ENCODE peak calls at places on chromosomes 3 and 15, in eight cellular contexts. One of them, this sample, is unnamed.

GRCh38 chr15:37098468-37099320 is 1.7 kb downstream of the MEIS2 start:
- DNase-seq in cardiac muscle cell: no peak
- DNase-seq in CD4-positive, alpha-beta T cell: no peak
- DNase-seq in osteoblast: peak; percentile 93
- DNase-seq in WTC11: no peak
- DNase-seq in fibroblast of villous mesenchyme: peak; percentile 48
- DNase-seq in fibroblast of lung: peak; percentile 55
- DNase-seq in pancreas: peak; percentile 30
- DNase-seq in this sample: peak; percentile 68

GRCh38 chr3:60047426-60048200 is 997.8 kb upstream of the CFAP20DC start:
- DNase-seq in CD4-positive, alpha-beta T cell: no peak
- DNase-seq in osteoblast: no peak
- DNase-seq in fibroblast of lung: no peak
- DNase-seq in cardiac muscle cell: no peak
- DNase-seq in fibroblast of villous mesenchyme: no peak
- DNase-seq in WTC11: no peak
- DNase-seq in pancreas: no peak
- DNase-seq in this sample: no peak

GRCh38 chr3:186931487-186932280 is 1.4 kb downstream of the ST6GAL1 start:
- DNase-seq in cardiac muscle cell: no peak
- DNase-seq in osteoblast: peak; percentile 76
- DNase-seq in CD4-positive, alpha-beta T cell: peak; percentile 46
- DNase-seq in pancreas: peak; percentile 43
- DNase-seq in fibroblast of villous mesenchyme: peak; percentile 27
- DNase-seq in fibroblast of lung: peak; percentile 56
- DNase-seq in WTC11: peak; percentile 57
- DNase-seq in this sample: peak; percentile 47

GRCh38 chr15:57334257-57334656 is 42.0 kb upstream of the CGNL1 start:
- DNase-seq in WTC11: no peak
- DNase-seq in cardiac muscle cell: peak; percentile 56
- DNase-seq in CD4-positive, alpha-beta T cell: no peak
- DNase-seq in fibroblast of lung: peak; percentile 22
- DNase-seq in pancreas: no peak
- DNase-seq in fibroblast of villous mesenchyme: no peak
- DNase-seq in osteoblast: no peak
- DNase-seq in this sample: no peak

GRCh38 chr3:141415959-141416358 is 47.7 kb downstream of the ZBTB38 start:
- DNase-seq in pancreas: no peak
- DNase-seq in cardiac muscle cell: no peak
- DNase-seq in fibroblast of villous mesenchyme: no peak
- DNase-seq in WTC11: no peak
- DNase-seq in osteoblast: no peak
- DNase-seq in fibroblast of lung: no peak
- DNase-seq in CD4-positive, alpha-beta T cell: no peak
- DNase-seq in this sample: no peak

GRCh38 chr3:123672429-123673146 is 87.7 kb upstream of the HACD2 start:
- DNase-seq in cardiac muscle cell: no peak
- DNase-seq in CD4-positive, alpha-beta T cell: no peak
- DNase-seq in pancreas: no peak
- DNase-seq in fibroblast of villous mesenchyme: no peak
- DNase-seq in WTC11: no peak
- DNase-seq in osteoblast: no peak
- DNase-seq in fibroblast of lung: no peak
- DNase-seq in this sample: no peak

GRCh38 chr3:186088335-186088734 is 20.6 kb downstream of the ETV5 start:
- DNase-seq in osteoblast: no peak
- DNase-seq in pancreas: no peak
- DNase-seq in fibroblast of villous mesenchyme: no peak
- DNase-seq in WTC11: no peak
- DNase-seq in CD4-positive, alpha-beta T cell: no peak
- DNase-seq in cardiac muscle cell: no peak
- DNase-seq in fibroblast of lung: no peak
- DNase-seq in this sample: no peak

GRCh38 chr3:172904817-172905479 is 154.4 kb downstream of the ECT2 start:
- DNase-seq in fibroblast of villous mesenchyme: no peak
- DNase-seq in WTC11: no peak
- DNase-seq in cardiac muscle cell: no peak
- DNase-seq in osteoblast: no peak
- DNase-seq in fibroblast of lung: no peak
- DNase-seq in CD4-positive, alpha-beta T cell: no peak
- DNase-seq in pancreas: no peak
- DNase-seq in this sample: peak; percentile 36

GRCh38 chr15:92624401-92624991 is 31.1 kb downstream of the FAM174B start:
- DNase-seq in WTC11: no peak
- DNase-seq in pancreas: peak; percentile 42
- DNase-seq in CD4-positive, alpha-beta T cell: no peak
- DNase-seq in fibroblast of lung: no peak
- DNase-seq in fibroblast of villous mesenchyme: peak; percentile 51
- DNase-seq in cardiac muscle cell: peak; percentile 46
- DNase-seq in osteoblast: no peak
- DNase-seq in this sample: peak; percentile 40

GRCh38 chr3:119240101-119240581 is 537 bp downstream of the B4GALT4 start:
- DNase-seq in fibroblast of lung: no peak
- DNase-seq in WTC11: peak; percentile 45
- DNase-seq in osteoblast: no peak
- DNase-seq in CD4-positive, alpha-beta T cell: no peak
- DNase-seq in cardiac muscle cell: peak; percentile 18
- DNase-seq in fibroblast of villous mesenchyme: peak; percentile 35
- DNase-seq in pancreas: no peak
- DNase-seq in this sample: no peak

GRCh38 chr3:25449857-25450256 is 21.8 kb downstream of the RARB start:
- DNase-seq in fibroblast of villous mesenchyme: no peak
- DNase-seq in pancreas: no peak
- DNase-seq in osteoblast: no peak
- DNase-seq in fibroblast of lung: no peak
- DNase-seq in CD4-positive, alpha-beta T cell: no peak
- DNase-seq in WTC11: no peak
- DNase-seq in cardiac muscle cell: no peak
- DNase-seq in this sample: no peak

GRCh38 chr15:62440310-62440709 is 275.2 kb upstream of the C2CD4B start:
- DNase-seq in osteoblast: no peak
- DNase-seq in pancreas: no peak
- DNase-seq in fibroblast of lung: no peak
- DNase-seq in fibroblast of villous mesenchyme: no peak
- DNase-seq in WTC11: no peak
- DNase-seq in cardiac muscle cell: no peak
- DNase-seq in CD4-positive, alpha-beta T cell: no peak
- DNase-seq in this sample: no peak

GRCh38 chr3:197749315-197749600 is 425 bp upstream of the FYTTD1 start:
- DNase-seq in fibroblast of villous mesenchyme: peak; percentile 73
- DNase-seq in osteoblast: peak; percentile 92
- DNase-seq in cardiac muscle cell: peak; percentile 58
- DNase-seq in CD4-positive, alpha-beta T cell: peak; percentile 70
- DNase-seq in WTC11: peak; percentile 60
- DNase-seq in pancreas: peak; percentile 50
- DNase-seq in fibroblast of lung: peak; percentile 52
- DNase-seq in this sample: peak; percentile 67

GRCh38 chr3:129112308-129113052 is 9.1 kb downstream of the RAB43 start:
- DNase-seq in fibroblast of lung: peak; percentile 79
- DNase-seq in fibroblast of villous mesenchyme: peak; percentile 28
- DNase-seq in CD4-positive, alpha-beta T cell: no peak
- DNase-seq in osteoblast: no peak
- DNase-seq in cardiac muscle cell: peak; percentile 54
- DNase-seq in pancreas: no peak
- DNase-seq in WTC11: no peak
- DNase-seq in this sample: no peak

GRCh38 chr15:54792526-54792925 is 404.2 kb downstream of the RSL24D1 start:
- DNase-seq in fibroblast of villous mesenchyme: no peak
- DNase-seq in cardiac muscle cell: no peak
- DNase-seq in pancreas: no peak
- DNase-seq in WTC11: peak; percentile 12
- DNase-seq in CD4-positive, alpha-beta T cell: no peak
- DNase-seq in osteoblast: no peak
- DNase-seq in fibroblast of lung: no peak
- DNase-seq in this sample: no peak

GRCh38 chr3:56684029-56684428 is 964 bp upstream of the TASOR start:
- DNase-seq in osteoblast: no peak
- DNase-seq in fibroblast of lung: no peak
- DNase-seq in cardiac muscle cell: no peak
- DNase-seq in WTC11: no peak
- DNase-seq in pancreas: no peak
- DNase-seq in CD4-positive, alpha-beta T cell: no peak
- DNase-seq in fibroblast of villous mesenchyme: no peak
- DNase-seq in this sample: no peak

GRCh38 chr15:60126661-60127060 is 122.5 kb downstream of the FOXB1 start:
- DNase-seq in fibroblast of villous mesenchyme: no peak
- DNase-seq in WTC11: no peak
- DNase-seq in cardiac muscle cell: no peak
- DNase-seq in fibroblast of lung: no peak
- DNase-seq in CD4-positive, alpha-beta T cell: no peak
- DNase-seq in pancreas: no peak
- DNase-seq in osteoblast: no peak
- DNase-seq in this sample: no peak

DNA sequence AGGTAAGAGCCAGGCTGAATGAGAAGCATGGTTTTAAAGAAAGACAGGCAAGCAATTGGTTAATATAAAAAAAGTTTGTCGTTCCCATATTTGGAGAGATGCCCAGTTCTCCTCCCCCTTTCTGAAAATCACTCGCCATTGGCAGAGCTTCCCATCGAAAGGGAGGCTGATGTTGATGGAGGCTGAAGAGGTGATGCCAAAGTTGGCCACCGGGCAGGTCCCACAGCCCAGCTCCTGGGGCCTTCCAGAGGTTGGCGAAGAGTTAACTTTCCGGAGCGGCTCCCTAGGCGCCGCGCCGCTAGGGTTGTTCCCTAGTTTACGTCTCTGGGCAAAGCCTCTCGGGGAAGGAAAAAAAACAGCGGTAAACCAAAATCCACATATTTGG is 792 bp downstream of the PCOLCE2 start:
- DNase-seq in osteoblast: peak; percentile 90
- DNase-seq in fibroblast of lung: peak; percentile 38
- DNase-seq in CD4-positive, alpha-beta T cell: no peak
- DNase-seq in cardiac muscle cell: peak; percentile 64
- DNase-seq in pancreas: no peak
- DNase-seq in fibroblast of villous mesenchyme: peak; percentile 5
- DNase-seq in WTC11: no peak
- DNase-seq in this sample: peak; percentile 37
- TF ChIP-seq CTCF in osteoblast: no peak
- TF ChIP-seq CTCF in fibroblast of lung: no peak
- TF ChIP-seq CTCF in CD4-positive, alpha-beta T cell: no peak
- TF ChIP-seq CTCF in cardiac muscle cell: no peak
- TF ChIP-seq CTCF in pancreas: no peak
- TF ChIP-seq CTCF in fibroblast of villous mesenchyme: no peak
- TF ChIP-seq CTCF in WTC11: no peak
- TF ChIP-seq CTCF in this sample: no peak

GRCh38 chr15:85691350-85692240 is 103.1 kb downstream of the KLHL25 start:
- DNase-seq in cardiac muscle cell: no peak
- DNase-seq in WTC11: no peak
- DNase-seq in fibroblast of lung: no peak
- DNase-seq in CD4-positive, alpha-beta T cell: no peak
- DNase-seq in fibroblast of villous mesenchyme: no peak
- DNase-seq in osteoblast: no peak
- DNase-seq in pancreas: no peak
- DNase-seq in this sample: no peak

GRCh38 chr15:85687329-85687728 is 107.4 kb downstream of the KLHL25 start:
- DNase-seq in pancreas: no peak
- DNase-seq in cardiac muscle cell: no peak
- DNase-seq in CD4-positive, alpha-beta T cell: no peak
- DNase-seq in osteoblast: no peak
- DNase-seq in fibroblast of villous mesenchyme: no peak
- DNase-seq in fibroblast of lung: no peak
- DNase-seq in WTC11: no peak
- DNase-seq in this sample: no peak

GRCh38 chr15:85690546-85691226 is 104.0 kb downstream of the KLHL25 start:
- DNase-seq in CD4-positive, alpha-beta T cell: no peak
- DNase-seq in osteoblast: no peak
- DNase-seq in fibroblast of villous mesenchyme: no peak
- DNase-seq in fibroblast of lung: no peak
- DNase-seq in cardiac muscle cell: no peak
- DNase-seq in pancreas: no peak
- DNase-seq in WTC11: no peak
- DNase-seq in this sample: no peak

GRCh38 chr15:85689729-85690128 is 105.0 kb downstream of the KLHL25 start:
- DNase-seq in pancreas: no peak
- DNase-seq in WTC11: peak; percentile 32
- DNase-seq in fibroblast of villous mesenchyme: peak; percentile 66
- DNase-seq in fibroblast of lung: peak; percentile 73
- DNase-seq in osteoblast: no peak
- DNase-seq in cardiac muscle cell: peak; percentile 82
- DNase-seq in CD4-positive, alpha-beta T cell: peak; percentile 52
- DNase-seq in this sample: no peak

GRCh38 chr15:85688703-85689102 is 106.0 kb downstream of the KLHL25 start:
- DNase-seq in WTC11: no peak
- DNase-seq in pancreas: no peak
- DNase-seq in fibroblast of villous mesenchyme: no peak
- DNase-seq in osteoblast: no peak
- DNase-seq in fibroblast of lung: no peak
- DNase-seq in CD4-positive, alpha-beta T cell: no peak
- DNase-seq in cardiac muscle cell: no peak
- DNase-seq in this sample: no peak
- TF ChIP-seq CTCF in WTC11: no peak
- TF ChIP-seq CTCF in pancreas: no peak
- TF ChIP-seq CTCF in fibroblast of villous mesenchyme: no peak
- TF ChIP-seq CTCF in osteoblast: no peak
- TF ChIP-seq CTCF in fibroblast of lung: no peak
- TF ChIP-seq CTCF in CD4-positive, alpha-beta T cell: no peak
- TF ChIP-seq CTCF in cardiac muscle cell: no peak
- TF ChIP-seq CTCF in this sample: no peak

GRCh38 chr3:30193625-30194044 is 412.8 kb upstream of the TGFBR2 start:
- DNase-seq in CD4-positive, alpha-beta T cell: no peak
- DNase-seq in pancreas: no peak
- DNase-seq in fibroblast of lung: no peak
- DNase-seq in WTC11: no peak
- DNase-seq in fibroblast of villous mesenchyme: no peak
- DNase-seq in osteoblast: no peak
- DNase-seq in cardiac muscle cell: no peak
- DNase-seq in this sample: no peak
- TF ChIP-seq CTCF in CD4-positive, alpha-beta T cell: no peak
- TF ChIP-seq CTCF in pancreas: no peak
- TF ChIP-seq CTCF in fibroblast of lung: no peak
- TF ChIP-seq CTCF in WTC11: no peak
- TF ChIP-seq CTCF in fibroblast of villous mesenchyme: no peak
- TF ChIP-seq CTCF in osteoblast: no peak
- TF ChIP-seq CTCF in cardiac muscle cell: no peak
- TF ChIP-seq CTCF in this sample: no peak

DNA sequence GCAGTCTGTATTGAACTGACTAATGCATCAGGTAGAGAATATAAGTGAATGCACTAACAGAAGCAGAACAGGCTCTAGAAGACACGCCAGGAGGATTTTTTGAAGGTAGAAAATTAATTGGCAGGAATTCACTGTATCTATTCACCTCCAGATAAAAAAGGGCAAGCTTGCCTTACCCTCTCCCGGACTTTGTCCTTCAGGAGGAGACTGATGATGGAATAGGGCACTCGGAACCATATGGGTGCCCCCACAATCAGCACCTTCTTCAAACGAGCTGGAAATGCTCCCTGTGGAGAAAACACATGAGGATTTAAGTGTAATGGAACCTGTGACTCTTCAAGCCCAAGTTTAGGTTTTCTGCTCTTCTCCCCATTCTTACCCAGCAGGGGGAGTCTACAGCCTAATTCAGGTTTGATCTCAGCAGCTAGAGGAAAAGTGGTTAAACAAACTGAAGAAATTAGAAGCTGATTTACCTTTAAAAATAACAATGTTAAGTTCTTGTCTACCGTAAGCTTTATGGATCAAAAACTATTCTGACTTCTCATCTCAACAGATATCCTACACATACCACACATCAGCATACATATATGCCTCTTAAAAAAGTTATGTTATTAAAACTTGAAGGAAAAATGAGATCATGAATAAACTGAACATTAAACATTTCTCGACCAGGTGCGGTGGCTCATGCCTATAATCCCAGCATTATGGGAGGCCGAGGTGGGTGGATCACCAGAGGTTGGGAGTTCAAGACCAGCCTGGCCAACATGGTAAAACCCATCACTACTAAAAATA is 57.4 kb upstream of the SIN3A start:
- DNase-seq in WTC11: no peak
- DNase-seq in fibroblast of lung: peak; percentile 75
- DNase-seq in fibroblast of villous mesenchyme: peak; percentile 64
- DNase-seq in osteoblast: peak; percentile 54
- DNase-seq in cardiac muscle cell: peak; percentile 72
- DNase-seq in CD4-positive, alpha-beta T cell: no peak
- DNase-seq in pancreas: no peak
- DNase-seq in this sample: no peak
- TF ChIP-seq CTCF in WTC11: no peak
- TF ChIP-seq CTCF in fibroblast of lung: peak; percentile 81
- TF ChIP-seq CTCF in fibroblast of villous mesenchyme: peak; percentile 66
- TF ChIP-seq CTCF in osteoblast: peak; percentile 67
- TF ChIP-seq CTCF in cardiac muscle cell: peak; percentile 74
- TF ChIP-seq CTCF in CD4-positive, alpha-beta T cell: peak; percentile 60
- TF ChIP-seq CTCF in pancreas: no peak
- TF ChIP-seq CTCF in this sample: peak; percentile 31

This sample was measured in glutamatergic neuron.